ENCODE peak calls at places on chromosomes 16 and 17, in nine cellular contexts. T, B, K, L, P, G, Q, W and N are unnamed samples.

GRCh38 chr17:68600123-68600880 is 865 bp downstream of the FAM20A start:
- DNase-seq in K (peak), Q (no peak), T (peak), P (no peak), W (no peak), G (no peak), L (peak), B (peak), N (no peak)

GRCh38 chr17:78709119-78709681 is 72.9 kb downstream of the CYTH1 start:
- DNase-seq in T (no peak), L (no peak), P (no peak), K (no peak), W (no peak), G (no peak), B (no peak), Q (no peak), N (no peak)

GRCh38 chr16:69466547-69466946 is 42.1 kb downstream of the CYB5B start:
- DNase-seq in W (no peak), K (no peak), Q (no peak), L (no peak), T (no peak), P (no peak), G (no peak), B (no peak), N (no peak)

GRCh38 chr17:54971147-54971546 is 2.6 kb downstream of the STXBP4 start:
- DNase-seq in K (no peak), G (no peak), T (no peak), W (no peak), L (no peak), B (no peak), P (no peak), Q (no peak), N (no peak)

GRCh38 chr16:68227850-68228553 is 7.9 kb downstream of the ESRP2 start:
- DNase-seq in P (no peak), G (peak), L (no peak), K (no peak), Q (no peak), B (no peak), T (no peak), W (no peak), N (no peak)

GRCh38 chr17:32828822-32829221 is 48.1 kb downstream of the MYO1D start:
- DNase-seq in W (no peak), P (no peak), K (no peak), G (no peak), B (no peak), L (no peak), T (no peak), Q (no peak), N (no peak)

GRCh38 chr16:47057631-47057996 is 84.1 kb upstream of the DNAJA2 start:
- DNase-seq in L (no peak), Q (no peak), K (peak), G (peak), P (no peak), W (no peak), B (no peak), T (no peak), N (no peak)

GRCh38 chr16:66948034-66948821 is 12.8 kb upstream of the CES3 start:
- DNase-seq in B (no peak), T (no peak), K (peak), L (no peak), P (no peak), G (no peak), Q (no peak), W (no peak), N (no peak)

GRCh38 chr17:45704251-45704650 is 79.9 kb upstream of the CRHR1 start:
- DNase-seq in T (no peak), K (no peak), Q (no peak), L (no peak), P (no peak), W (no peak), G (no peak), B (no peak), N (no peak)

GRCh38 chr16:81665588-81665987 is 113.5 kb upstream of the PLCG2 start:
- DNase-seq in L (no peak), W (no peak), T (no peak), G (no peak), B (no peak), Q (no peak), K (no peak), P (no peak), N (no peak)

GRCh38 chr17:68035131-68035522 is 408 bp upstream of the KPNA2 start:
- DNase-seq in K (peak), L (no peak), W (peak), G (peak), B (peak), T (no peak), P (no peak), Q (peak), N (peak)

GRCh38 chr16:88381820-88382451 is 823 bp upstream of the ZNF469 start:
- DNase-seq in K (peak), Q (no peak), L (no peak), B (no peak), W (no peak), G (no peak), T (no peak), P (no peak), N (no peak)

GRCh38 chr17:8012045-8012580 is 9.7 kb downstream of the GUCY2D start:
- DNase-seq in B (no peak), G (peak), P (no peak), Q (no peak), T (no peak), K (no peak), L (no peak), W (no peak), N (no peak)

GRCh38 chr17:80034977-80035686 is 540 bp downstream of the TBC1D16 start:
- DNase-seq in P (peak), G (no peak), T (peak), B (no peak), W (no peak), K (peak), Q (peak), L (peak), N (peak)

GRCh38 chr17:78478757-78479297 is 98.4 kb downstream of the DNAH17 start:
- DNase-seq in W (no peak), Q (no peak), T (no peak), G (no peak), K (no peak), B (no peak), L (no peak), P (no peak), N (no peak)

GRCh38 chr17:57419940-57420522 is 163.7 kb downstream of the MSI2 start:
- DNase-seq in Q (peak), W (no peak), G (no peak), P (no peak), L (no peak), T (peak), K (no peak), B (no peak), N (no peak)

GRCh38 chr17:58831780-58832179 is 76.1 kb downstream of the PPM1E start:
- DNase-seq in L (no peak), P (no peak), K (no peak), B (no peak), T (no peak), Q (no peak), G (no peak), W (no peak), N (no peak)

DNA sequence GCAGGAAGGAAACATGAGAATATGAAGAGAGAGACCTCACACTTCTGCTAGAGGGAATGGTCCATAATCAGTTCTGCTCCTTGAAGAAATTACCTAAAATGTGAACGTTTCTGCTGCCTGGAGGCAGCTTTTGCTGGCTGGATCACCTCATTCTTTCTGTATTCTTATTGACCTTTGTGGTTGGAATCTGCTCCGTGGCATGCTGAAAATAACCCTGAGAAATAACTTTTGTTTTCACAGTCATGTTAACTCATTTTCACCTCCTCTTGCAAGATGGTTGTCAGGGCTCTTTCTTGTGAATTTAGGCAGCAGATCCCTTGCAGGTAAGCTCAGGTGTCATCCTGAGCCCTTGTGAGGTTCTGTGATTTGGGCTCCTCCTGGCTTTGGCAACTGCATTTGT is 70.2 kb downstream of the IRF8 start:
- DNase-seq in K (no peak), T (no peak), Q (no peak), P (peak), L (no peak), B (no peak), W (no peak), G (no peak), N (no peak)
- TF ChIP-seq POLR2A in K (no peak), T (no peak), Q (no peak), P (no peak), L (no peak), B (no peak), W (no peak), G (no peak), N (no peak)

DNA sequence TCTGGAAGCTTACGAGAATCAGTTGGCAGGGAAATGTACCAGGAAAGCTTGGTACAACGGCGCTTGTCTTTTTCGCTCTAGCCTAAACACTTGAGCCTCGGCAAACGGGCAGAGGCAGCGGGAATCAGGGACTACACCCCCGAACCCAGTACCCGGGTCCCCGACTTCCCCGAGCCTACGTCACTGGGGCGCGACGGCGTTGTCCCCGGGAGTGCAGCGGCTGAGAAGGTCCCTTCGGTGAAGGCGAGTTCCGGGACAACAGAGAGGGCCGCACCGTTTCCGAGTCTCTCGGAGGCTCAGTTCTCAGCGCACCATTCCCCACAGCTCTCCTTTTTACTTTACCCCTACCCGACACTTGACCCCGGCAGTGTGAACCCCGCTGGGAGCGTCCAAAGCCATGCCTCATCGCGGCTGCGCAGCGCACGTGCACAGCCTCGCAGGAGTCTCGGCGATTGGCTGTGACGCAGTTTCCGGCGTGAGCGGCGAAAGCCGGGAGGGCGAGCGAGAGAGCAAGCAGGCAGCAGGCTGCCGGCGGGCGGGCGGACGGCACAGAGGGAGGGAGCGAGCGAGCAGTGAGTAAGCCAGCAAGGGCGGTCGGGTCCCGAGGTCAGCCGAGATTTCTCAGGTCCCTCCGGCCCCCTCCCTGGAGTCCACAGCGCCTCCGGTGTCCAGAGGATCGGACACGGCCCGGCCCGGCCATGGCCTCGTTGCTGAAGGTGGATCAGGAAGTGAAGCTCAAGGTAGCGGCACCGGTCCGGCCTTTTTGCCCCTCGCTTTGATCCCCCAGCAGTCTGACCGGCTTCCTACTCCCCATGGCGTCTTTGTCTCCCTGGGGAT is at the start of gene PSME3:
- DNase-seq in W (peak), B (peak), Q (peak), L (peak), K (peak), P (peak), G (peak), T (peak), N (peak)
- TF ChIP-seq POLR2A in W (peak), B (peak), Q (peak), L (peak), K (peak), P (peak), G (no peak), T (peak), N (peak)

GRCh38 chr16:23524001-23524400 is 13.7 kb upstream of the GGA2 start:
- DNase-seq in B (no peak), W (no peak), Q (no peak), G (no peak), T (no peak), L (no peak), P (no peak), K (no peak), N (no peak)

GRCh38 chr16:23530062-23530461 is 19.8 kb upstream of the GGA2 start:
- DNase-seq in P (no peak), T (no peak), G (no peak), L (no peak), B (no peak), Q (no peak), W (no peak), K (no peak), N (no peak)

GRCh38 chr16:23524886-23525285 is 14.6 kb upstream of the GGA2 start:
- DNase-seq in W (no peak), K (no peak), P (no peak), T (no peak), B (no peak), G (no peak), L (no peak), Q (no peak), N (no peak)

GRCh38 chr16:23528635-23529016 is 18.3 kb upstream of the GGA2 start:
- DNase-seq in T (no peak), L (no peak), W (no peak), K (no peak), Q (no peak), G (no peak), B (no peak), P (no peak), N (no peak)

DNA sequence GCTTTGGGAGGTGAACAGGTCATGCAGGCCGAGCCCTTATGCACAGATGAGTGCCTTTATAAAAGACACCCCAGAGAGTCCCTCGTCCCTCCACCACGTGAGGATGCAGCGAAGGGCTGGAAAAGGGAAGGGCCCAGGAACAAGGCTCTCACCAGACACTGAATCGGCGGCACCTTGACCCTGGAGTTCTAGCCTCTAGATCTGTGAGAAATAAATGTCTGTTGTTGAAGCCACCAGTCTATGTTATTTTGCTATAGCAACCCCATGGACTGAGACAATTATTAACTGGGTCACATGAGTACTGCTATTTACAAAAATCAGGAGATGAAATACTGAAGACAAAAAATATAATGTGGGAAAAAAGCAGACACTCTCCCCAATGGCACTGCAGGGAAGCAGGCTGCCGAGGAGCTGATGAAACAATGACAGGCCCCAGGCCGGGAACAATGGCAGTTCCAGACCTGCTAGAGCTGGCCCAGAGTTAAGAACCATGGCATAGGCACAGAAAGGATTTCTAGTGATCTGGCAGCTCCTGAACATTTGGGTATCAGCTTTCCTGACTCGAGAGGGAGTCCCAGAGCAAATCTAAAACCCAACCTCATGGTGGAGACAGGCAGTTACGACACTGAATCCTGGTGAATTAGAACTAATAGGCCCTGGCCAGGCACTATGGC is 17.8 kb upstream of the GGA2 start:
- DNase-seq in L (no peak), B (no peak), Q (no peak), P (no peak), W (no peak), K (no peak), T (peak), G (no peak), N (no peak)
- TF ChIP-seq POLR2A in L (no peak), B (no peak), Q (no peak), P (no peak), W (no peak), K (no peak), T (no peak), G (no peak), N (no peak)

DNA sequence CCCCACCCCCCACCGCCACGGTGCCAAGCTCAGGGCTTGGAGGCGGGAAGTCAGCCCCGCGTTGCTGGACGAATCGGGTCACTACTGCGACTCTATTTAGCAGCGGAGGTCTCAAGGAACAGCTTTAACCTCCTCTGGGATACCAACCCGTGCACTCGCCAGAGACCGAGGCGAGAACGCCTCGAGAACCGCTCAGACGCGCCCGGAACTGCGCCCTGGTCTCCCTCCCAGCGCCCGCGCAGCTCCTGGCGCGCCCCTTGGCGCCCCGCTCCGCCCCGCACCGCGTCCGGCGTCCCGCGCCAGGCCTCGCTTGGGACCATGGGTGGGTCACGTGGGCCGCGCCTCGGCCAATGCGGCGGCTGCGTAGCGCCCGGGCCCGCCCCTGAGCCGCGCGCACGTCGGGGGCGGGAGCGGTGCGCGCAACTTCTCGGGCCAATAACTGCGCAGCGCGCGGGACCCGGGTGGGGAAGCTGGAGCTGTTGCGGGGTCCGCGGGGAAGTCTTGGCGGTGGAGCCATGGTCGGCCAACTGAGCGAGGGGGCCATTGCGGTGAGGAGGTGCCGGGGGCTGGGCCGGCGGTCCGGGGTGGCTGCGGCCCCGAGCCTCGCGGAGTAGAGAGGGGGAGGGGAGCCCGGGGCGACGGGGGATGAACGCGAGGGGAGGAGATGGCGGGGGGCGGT is at the start of the genes RPA1 and SMYD4:
- DNase-seq in Q (peak), L (peak), T (peak), P (peak), B (peak), W (peak), G (peak), K (peak), N (peak)
- TF ChIP-seq POLR2A in Q (no peak), L (peak), T (peak), P (peak), B (peak), W (peak), G (no peak), K (peak), N (peak)

GRCh38 chr17:63598284-63598683 is 2.4 kb upstream of the TACO1 start:
- DNase-seq in G (no peak), Q (no peak), T (no peak), K (no peak), P (no peak), W (no peak), B (no peak), L (no peak), N (no peak)

GRCh38 chr17:63595132-63595531 is 5.6 kb upstream of the TACO1 start:
- DNase-seq in T (no peak), P (no peak), K (no peak), Q (no peak), G (no peak), W (no peak), L (no peak), B (no peak), N (no peak)

GRCh38 chr17:63596856-63597557 is 3.7 kb upstream of the TACO1 start:
- DNase-seq in B (no peak), L (no peak), T (no peak), Q (no peak), W (no peak), P (no peak), G (no peak), K (no peak), N (no peak)

GRCh38 chr17:63601439-63602371 is 1.0 kb downstream of the TACO1 start:
- DNase-seq in P (peak), G (no peak), K (no peak), W (no peak), B (no peak), Q (no peak), L (no peak), T (peak), N (no peak)

GRCh38 chr17:63600569-63601438 is at the start of gene TACO1:
- DNase-seq in L (peak), Q (peak), K (peak), P (peak), W (peak), B (peak), T (peak), G (peak), N (peak)
- TF ChIP-seq POLR2A in L (peak), Q (peak), K (peak), P (peak), W (no peak), B (peak), T (peak), G (no peak), N (peak)

GRCh38 chr16:11586856-11587642 is at the start of gene LITAF:
- DNase-seq in B (peak), P (peak), W (no peak), G (peak), K (peak), T (peak), L (peak), Q (peak), N (peak)
- TF ChIP-seq POLR2A in B (peak), P (peak), W (no peak), G (no peak), K (peak), T (peak), L (peak), Q (peak), N (peak)

GRCh38 chr17:81538651-81539570 is 10.7 kb downstream of the FSCN2 start:
- DNase-seq in W (no peak), K (no peak), G (no peak), P (no peak), Q (no peak), B (no peak), L (no peak), T (no peak), N (no peak)

GRCh38 chr17:81536299-81537290 is 8.4 kb downstream of the FSCN2 start:
- DNase-seq in P (peak), B (no peak), T (no peak), W (no peak), G (no peak), L (no peak), K (no peak), Q (peak), N (no peak)

GRCh38 chr17:81537343-81537855 is 9.2 kb downstream of the FSCN2 start:
- DNase-seq in Q (peak), L (no peak), T (peak), W (no peak), G (no peak), B (no peak), K (no peak), P (no peak), N (no peak)

GRCh38 chr17:81539571-81539900 is 11.4 kb downstream of the FSCN2 start:
- DNase-seq in W (no peak), P (no peak), T (no peak), Q (no peak), K (no peak), L (no peak), B (no peak), G (no peak), N (no peak)

DNA sequence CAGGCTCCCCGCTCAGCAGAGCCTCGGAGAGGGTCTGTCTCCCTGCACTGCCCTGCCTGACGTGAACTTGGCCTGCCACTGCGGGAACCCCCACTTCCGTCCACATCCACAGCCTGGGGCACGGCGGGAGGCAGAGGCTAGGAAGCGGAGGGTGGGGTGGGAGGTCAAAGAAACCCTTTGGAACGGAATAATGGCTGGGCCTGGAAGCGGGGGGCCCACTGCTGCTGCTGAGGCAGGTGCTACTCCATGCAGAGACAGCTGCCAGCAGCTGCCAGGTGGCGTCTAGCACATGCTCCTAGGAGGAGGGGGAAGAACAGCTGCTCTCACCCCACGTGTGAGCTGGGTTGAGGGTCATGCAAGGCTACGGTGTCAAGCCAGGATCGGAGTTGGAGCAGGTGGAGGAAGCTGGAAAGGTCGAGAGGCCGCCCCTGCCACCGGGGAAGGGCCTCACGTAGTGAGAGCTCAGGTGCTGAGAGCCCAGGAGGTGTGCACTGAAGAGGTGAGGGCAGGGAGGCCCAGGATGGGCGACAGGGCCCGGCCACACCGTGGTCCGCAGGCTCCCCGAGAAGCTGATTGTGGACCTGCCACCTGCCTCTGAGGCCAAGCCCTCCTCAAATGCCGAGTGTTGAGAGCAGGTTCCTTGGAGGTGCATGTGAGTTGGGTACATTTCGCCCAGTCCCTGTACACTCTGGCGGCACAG is 9.8 kb downstream of the FSCN2 start:
- DNase-seq in T (no peak), P (no peak), K (no peak), B (no peak), G (no peak), W (no peak), Q (no peak), L (no peak), N (no peak)
- TF ChIP-seq POLR2A in T (no peak), P (no peak), K (no peak), B (no peak), G (no peak), W (no peak), Q (no peak), L (no peak), N (no peak)